ENCODE peak calls at places on chromosomes 4 and X, in five cellular contexts. R, Z, Q, J and M are unnamed samples.

GRCh38 chr4:151685303-151685702 is 75.5 kb downstream of the GATB start:
- DNase-seq in R (no peak), Z (no peak), Q (no peak), J (no peak), M (no peak)

GRCh38 chrX:54444752-54445151 is 4.5 kb downstream of the TSR2 start:
- DNase-seq in R (no peak), Z (no peak), Q (no peak), J (no peak), M (no peak)

GRCh38 chr4:165118256-165118909 is 5.7 kb upstream of the TMEM192 start:
- DNase-seq in R (no peak), Z (no peak), Q (no peak), J (no peak), M (no peak)

GRCh38 chr4:182449960-182450359 is 206.8 kb downstream of the TENM3 start:
- DNase-seq in R (no peak), Z (no peak), Q (no peak), J (no peak), M (no peak)

GRCh38 chr4:164926301-164926700 is 49.3 kb downstream of the APELA start:
- DNase-seq in R (no peak), Z (no peak), Q (no peak), J (no peak), M (peak; percentile 16)

GRCh38 chr4:159281781-159282180 is 178.9 kb downstream of the RAPGEF2 start:
- DNase-seq in R (no peak), Z (no peak), Q (no peak), J (no peak), M (no peak)

GRCh38 chr4:89298160-89298559 is 9.4 kb downstream of the GPRIN3 start:
- DNase-seq in R (no peak), Z (no peak), Q (no peak), J (no peak), M (no peak)

GRCh38 chr4:26891054-26891453 is 30.4 kb downstream of the STIM2 start:
- DNase-seq in R (no peak), Z (no peak), Q (no peak), J (no peak), M (no peak)

GRCh38 chrX:33160273-33160672 is 51.1 kb downstream of the DMD start:
- DNase-seq in R (no peak), Z (no peak), Q (no peak), J (no peak), M (no peak)

GRCh38 chrX:107731831-107732502 is 43.6 kb downstream of the TSC22D3 start:
- DNase-seq in R (no peak), Z (peak; percentile 72), Q (peak; percentile 42), J (peak; percentile 44), M (peak; percentile 73)

GRCh38 chr4:123939621-123940020 is 543.0 kb downstream of the SPRY1 start:
- DNase-seq in R (no peak), Z (no peak), Q (peak; percentile 13), J (no peak), M (no peak)

GRCh38 chrX:96685205-96686099 is 810 bp downstream of the DIAPH2 start:
- DNase-seq in R (no peak), Z (no peak), Q (no peak), J (peak; percentile 39), M (no peak)

GRCh38 chr4:78569291-78569821 is 17.8 kb downstream of the ANXA3 start:
- DNase-seq in R (no peak), Z (no peak), Q (peak; percentile 87), J (no peak), M (peak; percentile 58)

GRCh38 chr4:168605411-168605810 is 108.6 kb downstream of the PALLD start:
- DNase-seq in R (no peak), Z (no peak), Q (no peak), J (no peak), M (no peak)

GRCh38 chr4:112813790-112814189 is 176.8 kb downstream of the LARP7 start:
- DNase-seq in R (peak; percentile 67), Z (no peak), Q (no peak), J (no peak), M (no peak)

DNA sequence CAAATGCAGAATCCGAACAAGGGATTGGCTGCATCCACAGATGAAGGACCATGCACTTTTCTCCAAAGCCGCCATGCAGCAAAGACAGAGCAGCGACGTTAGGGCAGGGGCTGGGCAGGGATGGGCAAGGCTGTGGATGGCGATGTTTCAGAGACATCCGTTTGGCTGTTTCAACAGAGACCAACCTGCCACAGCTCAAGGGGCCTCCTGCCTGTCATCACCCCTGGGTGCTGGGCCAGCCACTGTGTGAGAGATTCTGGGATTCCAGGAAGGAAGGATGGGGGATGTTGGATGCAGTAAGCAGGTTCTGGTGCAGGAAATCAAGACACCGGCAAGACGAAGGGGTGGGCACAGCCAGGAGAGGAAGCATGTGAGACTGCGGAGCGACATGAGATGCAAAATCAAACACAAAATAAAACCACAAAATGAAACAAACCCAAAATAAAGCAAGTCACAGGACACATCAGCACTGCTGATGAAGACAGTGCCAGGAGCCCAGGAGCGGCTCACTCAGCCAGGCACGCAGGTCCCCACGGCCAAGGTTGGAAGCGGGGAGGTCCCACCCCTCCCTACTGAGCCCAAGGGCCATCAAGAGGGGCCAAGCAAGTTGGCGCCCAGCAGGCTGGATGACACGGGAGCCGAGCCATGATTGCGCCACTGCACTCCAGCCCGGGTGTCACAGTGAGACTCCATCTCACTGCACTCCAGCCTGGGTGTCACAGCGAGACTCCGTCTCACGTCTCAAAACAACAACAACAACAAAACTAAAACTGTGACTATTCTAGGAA is 68.1 kb downstream of the FAM53A start:
- DNase-seq in R (no peak), Z (no peak), Q (no peak), J (no peak), M (no peak)
- TF ChIP-seq JUND in R (no peak), Z (no peak), Q (no peak), J (no peak), M (no peak)

DNA sequence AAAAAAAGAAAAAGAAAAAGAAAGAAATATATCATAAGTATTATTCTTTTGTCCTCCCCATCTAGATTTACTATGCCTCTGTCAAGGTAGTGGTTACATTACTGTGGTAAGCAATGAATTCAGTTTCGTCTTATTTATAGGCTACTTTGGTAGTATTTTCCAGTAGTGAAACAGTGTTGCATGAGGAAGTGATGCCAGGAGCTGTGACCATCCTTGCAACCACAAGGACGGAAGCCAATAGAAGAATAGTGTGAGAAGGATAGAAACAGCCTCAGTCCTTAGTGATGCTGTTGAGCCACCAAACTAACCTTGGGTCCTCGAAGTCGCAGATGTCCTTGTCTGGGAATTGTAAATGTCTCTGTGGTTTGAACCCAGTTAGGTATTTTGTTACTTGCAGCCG is 328.5 kb downstream of the PPP3CA start:
- DNase-seq in R (peak; percentile 90), Z (no peak), Q (no peak), J (no peak), M (no peak)
- TF ChIP-seq JUND in R (no peak), Z (no peak), Q (no peak), J (no peak), M (no peak)

GRCh38 chr4:20019310-20020015 is 232.2 kb upstream of the SLIT2 start:
- DNase-seq in R (no peak), Z (no peak), Q (no peak), J (no peak), M (no peak)

GRCh38 chr4:20017439-20017838 is 234.3 kb upstream of the SLIT2 start:
- DNase-seq in R (no peak), Z (no peak), Q (no peak), J (peak; percentile 43), M (no peak)

GRCh38 chr4:20026456-20026855 is 225.2 kb upstream of the SLIT2 start:
- DNase-seq in R (no peak), Z (no peak), Q (no peak), J (no peak), M (no peak)

GRCh38 chr4:20020049-20020448 is 231.7 kb upstream of the SLIT2 start:
- DNase-seq in R (no peak), Z (no peak), Q (no peak), J (no peak), M (no peak)

DNA sequence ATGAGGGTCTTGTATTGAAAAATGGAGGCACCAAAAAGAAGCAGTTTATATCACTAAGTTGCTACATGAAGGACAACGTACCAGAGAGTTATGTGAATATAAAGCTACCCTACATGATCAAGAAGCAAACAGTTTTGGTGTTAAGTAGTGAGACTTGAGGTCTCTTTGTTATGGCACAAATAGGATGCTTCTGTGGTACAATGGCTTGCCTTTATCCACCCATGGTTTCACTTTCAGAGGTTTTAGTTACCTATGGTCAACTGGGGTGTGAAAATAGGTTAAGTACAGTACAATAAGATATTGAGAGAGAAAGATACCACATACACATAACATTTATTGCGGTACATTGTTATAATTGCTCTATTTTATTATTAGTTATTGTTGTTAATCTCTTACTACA is 229.2 kb upstream of the SLIT2 start:
- DNase-seq in R (no peak), Z (no peak), Q (no peak), J (no peak), M (no peak)
- TF ChIP-seq JUND in R (no peak), Z (no peak), Q (no peak), J (no peak), M (no peak)

DNA sequence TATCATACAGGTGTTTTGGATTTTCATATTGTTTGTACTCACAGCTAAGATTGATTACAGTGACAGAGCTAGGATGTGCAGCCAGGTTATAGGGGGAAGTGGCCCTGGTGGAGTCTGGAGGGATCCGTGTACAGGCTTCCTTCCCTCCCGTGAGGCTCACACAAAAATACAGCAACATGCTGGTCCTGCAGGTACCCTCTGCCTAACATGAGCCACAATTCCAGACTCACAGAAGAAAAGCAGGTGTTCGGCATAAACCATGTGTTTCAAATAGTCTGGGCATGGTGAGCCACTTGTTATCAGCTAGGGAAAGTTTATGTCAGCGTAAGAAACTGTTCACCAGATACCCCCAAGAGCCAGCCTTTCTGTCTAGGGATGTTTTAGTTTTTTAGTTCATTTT is 82.9 kb downstream of the HTT start:
- DNase-seq in R (no peak), Z (no peak), Q (no peak), J (no peak), M (no peak)
- TF ChIP-seq JUND in R (no peak), Z (no peak), Q (no peak), J (no peak), M (no peak)

GRCh38 chr4:184898793-184899192 is 73.0 kb upstream of the ACSL1 start:
- DNase-seq in R (no peak), Z (no peak), Q (no peak), J (no peak), M (no peak)
- TF ChIP-seq JUND in R (no peak), Z (no peak), Q (no peak), J (no peak), M (no peak)

GRCh38 chrX:134171661-134172587 is 65.1 kb upstream of the CCDC160 start:
- DNase-seq in R (no peak), Z (no peak), Q (no peak), J (peak; percentile 64), M (peak; percentile 10)
- TF ChIP-seq JUND in R (no peak), Z (no peak), Q (no peak), J (no peak), M (no peak)